ENCODE peak calls at places on chromosomes 3 and 15, in eight cellular contexts. O is NCI-H748 treated with DMSO at 0.1 percent for 48 hours, R is kidney, T is AG10803, X is fibroblast of lung, E is NT2/D1, Z is fibroblast of mammary gland, P is left ventricle myocardium inferior. F is an unnamed sample.

GRCh38 chr3:197501496-197501878 is 54.3 kb downstream of the BDH1 start:
- DNase-seq in O (no peak), R (no peak), T (peak), X (peak), E (no peak), Z (peak), P (no peak), F (peak)

GRCh38 chr15:35306361-35306981 is 221.4 kb upstream of the NANOGP8 start:
- DNase-seq in O (no peak), R (no peak), T (peak), X (peak), E (no peak), Z (peak), P (no peak), F (peak)

GRCh38 chr15:48330855-48331795 is at the start of gene DUT:
- DNase-seq in O (peak), R (peak), T (peak), X (peak), E (no peak), Z (peak), P (peak), F (peak)

GRCh38 chr3:195715583-195716266 is 5.1 kb upstream of the MUC20 start:
- DNase-seq in O (no peak), R (peak), T (no peak), X (no peak), E (no peak), Z (peak), P (no peak), F (no peak)

GRCh38 chr3:59480486-59480995 is 430.7 kb upstream of the CFAP20DC start:
- DNase-seq in O (no peak), R (no peak), T (peak), X (peak), E (no peak), Z (peak), P (no peak), F (peak)

GRCh38 chr15:42918047-42918446 is 2.5 kb downstream of the TTBK2 start:
- DNase-seq in O (no peak), R (no peak), T (no peak), X (no peak), E (no peak), Z (no peak), P (no peak), F (no peak)

GRCh38 chr3:16665282-16665741 is 60.1 kb upstream of the DAZL start:
- DNase-seq in O (no peak), R (no peak), T (peak), X (no peak), E (no peak), Z (peak), P (no peak), F (peak)

GRCh38 chr15:60346077-60346476 is 51.7 kb downstream of the ANXA2 start:
- DNase-seq in O (no peak), R (no peak), T (no peak), X (no peak), E (no peak), Z (no peak), P (no peak), F (no peak)

GRCh38 chr3:33035596-33035995 is 61.4 kb downstream of the GLB1 start:
- DNase-seq in O (no peak), R (no peak), T (peak), X (peak), E (no peak), Z (peak), P (no peak), F (peak)

GRCh38 chr3:144129536-144130214 is 158.1 kb downstream of the DIPK2A start:
- DNase-seq in O (no peak), R (no peak), T (no peak), X (no peak), E (no peak), Z (no peak), P (no peak), F (no peak)

GRCh38 chr15:51030649-51031316 is 63.9 kb downstream of the TNFAIP8L3 start:
- DNase-seq in O (no peak), R (no peak), T (peak), X (peak), E (no peak), Z (peak), P (no peak), F (peak)

GRCh38 chr3:187255314-187255713 is 36.2 kb downstream of the MASP1 start:
- DNase-seq in O (no peak), R (no peak), T (no peak), X (no peak), E (no peak), Z (no peak), P (no peak), F (no peak)

GRCh38 chr15:77747175-77748077 is 114.7 kb upstream of the LINGO1 start:
- DNase-seq in O (no peak), R (no peak), T (no peak), X (no peak), E (no peak), Z (no peak), P (no peak), F (no peak)

GRCh38 chr3:151379083-151379734 is 5.3 kb downstream of the P2RY12 start:
- DNase-seq in O (no peak), R (no peak), T (no peak), X (no peak), E (peak), Z (peak), P (no peak), F (peak)